ENCODE peak calls at places on chromosomes 13 and 19, in six cellular contexts. X, I, R, J, M and H are unnamed samples.

GRCh38 chr13:113831061-113831460 is 32.8 kb downstream of the GAS6 start:
- DNase-seq in X (no peak), I (no peak), J (no peak), R (no peak), M (no peak), H (no peak)

GRCh38 chr19:3094638-3095374 is 644 bp downstream of the GNA11 start:
- DNase-seq in X (peak; percentile 33), J (no peak), R (no peak), I (peak; percentile 29), M (no peak), H (no peak)

GRCh38 chr19:45547965-45548609 is 36.5 kb downstream of the OPA3 start:
- DNase-seq in M (no peak), R (no peak), I (no peak), J (no peak), X (no peak), H (peak; percentile 69)

GRCh38 chr19:3366104-3366760 is at the start of gene NFIC:
- DNase-seq in I (no peak), J (peak; percentile 57), M (no peak), R (peak; percentile 70), X (peak; percentile 82), H (peak; percentile 77)

GRCh38 chr13:100941377-100941776 is 266.8 kb upstream of the TMTC4 start:
- DNase-seq in M (no peak), R (no peak), J (no peak), X (no peak), I (no peak), H (no peak)

GRCh38 chr13:77981191-77981925 is 62.7 kb upstream of the EDNRB start:
- DNase-seq in M (no peak), I (no peak), J (no peak), R (no peak), X (no peak), H (no peak)

GRCh38 chr19:14114439-14114838 is 3.1 kb downstream of the PRKACA start:
- DNase-seq in X (no peak), M (no peak), J (no peak), I (no peak), R (no peak), H (no peak)

GRCh38 chr19:49678970-49679831 is 2.1 kb downstream of the PRMT1 start:
- DNase-seq in J (no peak), X (no peak), R (no peak), I (no peak), M (no peak), H (no peak)

GRCh38 chr13:23681253-23681652 is 111.0 kb downstream of the TNFRSF19 start:
- DNase-seq in R (peak; percentile 69), I (no peak), M (no peak), X (no peak), J (no peak), H (no peak)

GRCh38 chr19:33815410-33816340 is 19.0 kb downstream of the KCTD15 start:
- DNase-seq in J (no peak), I (no peak), R (no peak), M (no peak), X (no peak), H (no peak)

GRCh38 chr13:109725297-109725696 is 61.1 kb downstream of the IRS2 start:
- DNase-seq in J (no peak), M (no peak), I (no peak), R (no peak), X (no peak), H (no peak)

GRCh38 chr13:105087941-105088340 is 1447.5 kb downstream of the EFNB2 start:
- DNase-seq in J (no peak), M (no peak), R (no peak), X (no peak), I (no peak), H (peak; percentile 11)

GRCh38 chr13:85362980-85363379 is 436.2 kb downstream of the SLITRK6 start:
- DNase-seq in R (no peak), J (no peak), M (no peak), I (no peak), X (no peak), H (no peak)

GRCh38 chr19:44512326-44513298 is 12.3 kb upstream of the ZNF180 start:
- DNase-seq in J (peak; percentile 74), R (peak; percentile 8), M (no peak), X (no peak), I (no peak), H (peak; percentile 58)

GRCh38 chr13:110661256-110661655 is 44.7 kb downstream of the CARS2 start:
- DNase-seq in I (no peak), J (no peak), R (no peak), M (no peak), X (no peak), H (no peak)

GRCh38 chr13:43005460-43006236 is 13.6 kb upstream of the EPSTI1 start:
- DNase-seq in J (no peak), I (no peak), M (no peak), X (no peak), R (no peak), H (peak; percentile 34)

GRCh38 chr13:24630851-24631341 is 49.3 kb upstream of the ATP12A start:
- DNase-seq in X (no peak), R (peak; percentile 31), J (no peak), I (no peak), M (no peak), H (peak; percentile 23)

GRCh38 chr13:32733685-32734084 is 147.4 kb downstream of the PDS5B start:
- DNase-seq in I (no peak), J (no peak), M (no peak), X (no peak), R (no peak), H (no peak)

GRCh38 chr19:56566904-56567273 is 379 bp upstream of the ZNF470 start:
- DNase-seq in M (no peak), I (no peak), X (peak; percentile 57), J (peak; percentile 6), R (no peak), H (no peak)